ENCODE peak calls at places on chromosomes 11 and 22, in ten cellular contexts. S is cardiac muscle cell; G is DND-41; A is CD8-positive, alpha-beta T cell; K is heart right ventricle; H is fibroblast of lung; E is breast epithelium; M is stomach; F is mammary epithelial cell; C is colonic mucosa. L is an unnamed sample. For H3K4me1, the result is how much of the 10 kb centered on the place peaks cover.

GRCh38 chr22:21051836-21052400 is 6.2 kb downstream of the LRRC74B start:
- DNase-seq in S (no peak), G (no peak), A (no peak), K (no peak), H (peak), E (no peak), M (no peak), F (no peak), C (no peak), L (no peak)

GRCh38 chr11:16881074-16881709 is 133.0 kb downstream of the PLEKHA7 start:
- DNase-seq in S (peak), G (no peak), A (no peak), K (peak), H (peak), E (peak), M (peak), F (peak), C (no peak), L (no peak)

GRCh38 chr11:77294040-77294439 is 7.4 kb downstream of the GDPD4 start:
- DNase-seq in S (no peak), G (no peak), A (no peak), K (no peak), H (no peak), E (no peak), M (no peak), F (no peak), C (no peak), L (no peak)

GRCh38 chr11:93585758-93586157 is 42.6 kb upstream of the SMCO4 start:
- DNase-seq in S (no peak), G (no peak), A (no peak), K (no peak), H (peak), E (no peak), M (peak), F (peak), C (no peak), L (no peak)

GRCh38 chr11:8262552-8263108 is 1.0 kb downstream of the LMO1 start:
- DNase-seq in S (peak), G (no peak), A (no peak), K (no peak), H (peak), E (no peak), M (peak), F (peak), C (no peak), L (no peak)

GRCh38 chr11:20598487-20598886 is 921 bp upstream of the SLC6A5 start:
- DNase-seq in S (no peak), G (no peak), A (no peak), K (no peak), H (no peak), E (no peak), M (no peak), F (no peak), C (no peak), L (no peak)

GRCh38 chr22:37258005-37258790 is 14.1 kb upstream of the RAC2 start:
- DNase-seq in S (no peak), G (no peak), A (no peak), K (no peak), H (no peak), E (no peak), M (no peak), F (no peak), C (no peak), L (no peak)

GRCh38 chr11:108199446-108200321 is 22.8 kb downstream of the NPAT start:
- DNase-seq in S (no peak), G (no peak), A (no peak), K (no peak), H (peak), E (no peak), M (no peak), F (peak), C (no peak), L (no peak)

GRCh38 chr22:46612341-46612903 is 7.8 kb upstream of the GRAMD4 start:
- DNase-seq in S (no peak), G (no peak), A (no peak), K (no peak), H (no peak), E (no peak), M (no peak), F (no peak), C (no peak), L (no peak)

GRCh38 chr11:35190804-35191348 is 51.9 kb downstream of the CD44 start:
- DNase-seq in S (no peak), G (no peak), A (no peak), K (no peak), H (peak), E (no peak), M (no peak), F (no peak), C (no peak), L (no peak)

GRCh38 chr11:34266987-34267386 is 90.8 kb downstream of the ABTB2 start:
- DNase-seq in S (no peak), G (no peak), A (no peak), K (no peak), H (peak), E (peak), M (no peak), F (no peak), C (no peak), L (no peak)

GRCh38 chr11:90251599-90251998 is 28.8 kb upstream of the CHORDC1 start:
- DNase-seq in S (no peak), G (no peak), A (no peak), K (no peak), H (no peak), E (no peak), M (no peak), F (no peak), C (no peak), L (no peak)

GRCh38 chr11:10625982-10626311 is 57.5 kb upstream of the LYVE1 start:
- DNase-seq in S (no peak), G (no peak), A (no peak), K (no peak), H (no peak), E (no peak), M (no peak), F (no peak), C (no peak), L (no peak)

GRCh38 chr11:102010776-102011500 is 36.3 kb upstream of the CFAP300 start:
- DNase-seq in S (peak), G (no peak), A (no peak), K (peak), H (peak), E (peak), M (peak), F (peak), C (peak), L (peak)

GRCh38 chr11:121416909-121417567 is 35.1 kb upstream of the SORL1 start:
- DNase-seq in S (no peak), G (peak), A (peak), K (peak), H (peak), E (peak), M (peak), F (peak), C (peak), L (peak)

GRCh38 chr22:50228366-50228765 is 16.5 kb downstream of the TUBGCP6 start:
- DNase-seq in S (no peak), G (no peak), A (no peak), K (no peak), H (no peak), E (no peak), M (no peak), F (no peak), C (no peak), L (no peak)

GRCh38 chr11:120599816-120600420 is 88.4 kb downstream of the GRIK4 start:
- DNase-seq in S (no peak), G (no peak), A (no peak), K (no peak), H (no peak), E (no peak), M (no peak), F (no peak), C (no peak), L (no peak)

GRCh38 chr11:24781288-24781687 is 284.4 kb downstream of the LUZP2 start:
- DNase-seq in S (peak), G (no peak), A (no peak), K (no peak), H (no peak), E (no peak), M (no peak), F (no peak), C (no peak), L (no peak)

GRCh38 chr11:129573161-129573560 is 197.5 kb downstream of the BARX2 start:
- DNase-seq in S (no peak), G (no peak), A (no peak), K (no peak), H (no peak), E (no peak), M (no peak), F (no peak), C (no peak), L (no peak)
- TF ChIP-seq CTCF in S (no peak), G (no peak), A (no peak), K (no peak), H (no peak), E (no peak), M (no peak), F (no peak), C (no peak), L (no peak)

GRCh38 chr11:86062719-86063118 is 6.2 kb downstream of the PICALM start:
- DNase-seq in S (no peak), G (no peak), A (no peak), K (no peak), H (peak), E (no peak), M (no peak), F (no peak), C (no peak), L (no peak)
- H3K4me1 ChIP-seq in S (under half), G (under half), A (half or more), K (under half), H (under half), E (under half), M (under half), F (under half), C (under half), L (under half)

GRCh38 chr11:44083906-44084305 is 11.6 kb upstream of the EXT2 start:
- DNase-seq in S (no peak), G (no peak), A (no peak), K (no peak), H (no peak), E (no peak), M (no peak), F (no peak), C (no peak), L (no peak)

GRCh38 chr11:44083433-44083832 is 12.0 kb upstream of the EXT2 start:
- DNase-seq in S (no peak), G (no peak), A (no peak), K (no peak), H (no peak), E (no peak), M (no peak), F (no peak), C (no peak), L (no peak)

GRCh38 chr11:44088377-44088776 is 7.1 kb upstream of the EXT2 start:
- DNase-seq in S (no peak), G (no peak), A (no peak), K (no peak), H (no peak), E (no peak), M (no peak), F (no peak), C (no peak), L (no peak)

GRCh38 chr11:44082645-44083044 is 12.8 kb upstream of the EXT2 start:
- DNase-seq in S (no peak), G (no peak), A (no peak), K (no peak), H (no peak), E (no peak), M (no peak), F (no peak), C (no peak), L (no peak)

GRCh38 chr11:44085330-44085729 is 10.1 kb upstream of the EXT2 start:
- DNase-seq in S (no peak), G (no peak), A (no peak), K (no peak), H (no peak), E (no peak), M (no peak), F (no peak), C (no peak), L (no peak)
- TF ChIP-seq CTCF in S (no peak), G (no peak), A (no peak), K (no peak), H (no peak), E (no peak), M (no peak), F (no peak), C (no peak), L (no peak)

DNA sequence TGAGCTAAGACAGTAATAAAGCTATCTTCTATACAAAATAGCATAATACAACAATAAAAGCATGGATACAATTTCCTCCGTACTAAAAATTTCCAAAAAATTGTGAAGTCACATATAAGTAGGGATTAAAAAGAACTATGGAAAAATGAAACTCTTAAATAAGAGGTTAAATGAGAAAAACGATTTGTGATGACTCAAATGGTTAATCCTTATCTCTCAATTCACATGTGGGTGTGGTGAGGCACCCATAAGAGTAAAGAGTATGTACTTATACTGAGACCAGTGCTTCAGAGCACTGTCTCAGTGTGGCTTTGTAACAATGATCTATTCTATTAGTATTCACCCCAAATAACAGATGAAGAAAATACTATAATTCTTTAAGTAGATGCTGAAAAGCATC is 25.0 kb upstream of the CCDC34 start:
- DNase-seq in S (no peak), G (no peak), A (no peak), K (no peak), H (peak), E (no peak), M (no peak), F (no peak), C (no peak), L (no peak)
- H3K4me1 ChIP-seq in S (half or more), G (under half), A (under half), K (under half), H (under half), E (under half), M (under half), F (under half), C (under half), L (under half)

DNA sequence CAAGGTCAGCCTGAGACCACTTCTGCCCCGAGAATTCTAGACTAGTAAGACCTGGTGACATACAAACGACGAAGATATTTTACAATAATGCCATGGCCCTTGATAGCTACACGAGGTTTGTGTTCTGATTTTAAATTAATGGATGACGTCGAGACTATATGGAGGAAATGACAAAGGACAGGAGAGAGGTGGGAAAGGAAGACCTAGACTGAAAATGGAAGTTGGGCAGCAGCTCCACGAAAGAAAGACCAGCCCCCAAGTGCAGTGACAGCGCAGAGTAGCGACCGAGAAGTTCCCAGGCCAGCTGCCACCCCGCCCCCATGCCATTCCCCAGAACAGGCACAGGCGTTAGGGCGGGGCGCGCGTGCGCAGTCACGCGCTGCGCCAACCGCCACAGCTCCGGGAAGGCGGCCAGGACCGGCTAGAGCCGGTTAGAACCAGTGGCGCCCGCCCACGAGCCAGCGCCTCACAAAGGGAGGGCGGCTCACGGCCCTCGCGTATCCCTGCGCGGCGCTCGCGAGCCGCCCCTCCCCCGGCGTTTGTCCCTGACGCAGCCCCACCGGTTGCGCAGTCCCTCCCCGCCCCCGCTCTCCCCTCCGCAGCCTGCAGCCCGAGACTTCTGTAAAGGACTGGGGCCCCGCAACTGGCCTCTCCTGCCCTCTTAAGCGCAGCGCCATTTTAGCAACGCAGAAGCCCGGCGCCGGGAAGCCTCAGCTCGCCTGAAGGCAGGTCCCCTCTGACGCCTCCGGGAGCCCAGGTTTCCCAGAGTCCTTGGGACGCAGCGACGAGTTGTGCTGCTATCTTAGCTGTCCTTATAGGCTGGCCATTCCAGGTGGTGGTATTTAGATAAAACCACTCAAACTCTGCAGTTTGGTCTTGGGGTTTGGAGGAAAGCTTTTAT is 1.5 kb upstream of the MALAT1 start:
- DNase-seq in S (peak), G (peak), A (peak), K (peak), H (peak), E (peak), M (peak), F (peak), C (peak), L (peak)
- TF ChIP-seq CTCF in S (peak), G (peak), A (no peak), K (no peak), H (no peak), E (no peak), M (no peak), F (no peak), C (no peak), L (peak)

GRCh38 chr22:20021196-20022181 is 579 bp downstream of the TANGO2 start:
- DNase-seq in S (peak), G (peak), A (no peak), K (peak), H (peak), E (peak), M (peak), F (no peak), C (peak), L (peak)

GRCh38 chr22:20022231-20023069 is 1.5 kb downstream of the TANGO2 start:
- DNase-seq in S (no peak), G (no peak), A (no peak), K (peak), H (no peak), E (no peak), M (no peak), F (no peak), C (no peak), L (peak)

GRCh38 chr22:20019661-20020532 is 1.0 kb upstream of the TANGO2 start:
- DNase-seq in S (no peak), G (peak), A (no peak), K (no peak), H (no peak), E (no peak), M (no peak), F (no peak), C (no peak), L (peak)

GRCh38 chr22:20023214-20023613 is 2.3 kb downstream of the TANGO2 start:
- DNase-seq in S (no peak), G (no peak), A (no peak), K (no peak), H (no peak), E (no peak), M (no peak), F (no peak), C (no peak), L (peak)

DNA sequence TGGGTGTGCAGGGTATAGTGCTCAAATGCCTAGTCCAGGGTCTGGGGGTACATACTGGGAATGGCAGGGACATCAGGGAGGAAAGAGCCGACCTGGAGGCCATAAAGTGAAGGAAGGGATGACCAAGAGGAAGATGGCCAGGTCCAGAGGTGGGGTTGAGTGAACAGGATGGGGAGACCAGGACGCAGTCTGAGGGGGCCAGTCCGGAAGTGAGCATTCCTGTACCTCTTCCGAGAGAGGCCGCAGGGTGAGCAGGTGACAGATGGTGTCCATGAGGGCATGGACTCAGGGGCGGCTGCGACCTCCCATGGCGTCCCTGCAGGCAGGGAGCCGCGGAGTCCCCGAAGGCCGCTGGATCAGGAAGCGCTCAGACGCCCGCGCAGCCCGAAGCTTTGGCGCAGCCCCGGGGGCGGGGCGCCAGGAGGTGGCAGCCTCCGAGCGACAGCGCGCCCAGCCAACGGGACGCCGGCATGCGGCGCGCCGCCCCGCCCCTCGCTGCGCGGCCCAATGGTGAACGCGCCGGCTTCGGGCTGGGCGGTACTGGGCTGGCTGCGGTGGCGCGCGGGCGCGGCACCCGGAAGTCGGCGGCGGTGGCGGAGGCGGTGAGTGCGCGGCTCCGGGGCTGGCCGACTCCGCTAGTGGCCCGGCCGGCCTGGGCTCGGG is at the start of gene TANGO2:
- DNase-seq in S (peak), G (peak), A (peak), K (peak), H (peak), E (peak), M (peak), F (peak), C (peak), L (peak)
- H3K4me1 ChIP-seq in S (under half), G (under half), A (under half), K (half or more), H (under half), E (under half), M (under half), F (under half), C (under half), L (under half)

GRCh38 chr22:30423959-30424380 is 1.6 kb upstream of the MTFP1 start:
- DNase-seq in S (peak), G (peak), A (peak), K (peak), H (peak), E (peak), M (peak), F (peak), C (peak), L (peak)

GRCh38 chr22:30421695-30422480 is 3.7 kb upstream of the MTFP1 start:
- DNase-seq in S (no peak), G (no peak), A (no peak), K (no peak), H (no peak), E (no peak), M (no peak), F (no peak), C (peak), L (no peak)

GRCh38 chr22:30422481-30423295 is 2.9 kb upstream of the MTFP1 start:
- DNase-seq in S (peak), G (peak), A (peak), K (peak), H (peak), E (peak), M (peak), F (peak), C (peak), L (peak)

GRCh38 chr22:30424471-30425326 is 869 bp upstream of the MTFP1 start:
- DNase-seq in S (peak), G (peak), A (no peak), K (no peak), H (no peak), E (no peak), M (no peak), F (peak), C (peak), L (no peak)

DNA sequence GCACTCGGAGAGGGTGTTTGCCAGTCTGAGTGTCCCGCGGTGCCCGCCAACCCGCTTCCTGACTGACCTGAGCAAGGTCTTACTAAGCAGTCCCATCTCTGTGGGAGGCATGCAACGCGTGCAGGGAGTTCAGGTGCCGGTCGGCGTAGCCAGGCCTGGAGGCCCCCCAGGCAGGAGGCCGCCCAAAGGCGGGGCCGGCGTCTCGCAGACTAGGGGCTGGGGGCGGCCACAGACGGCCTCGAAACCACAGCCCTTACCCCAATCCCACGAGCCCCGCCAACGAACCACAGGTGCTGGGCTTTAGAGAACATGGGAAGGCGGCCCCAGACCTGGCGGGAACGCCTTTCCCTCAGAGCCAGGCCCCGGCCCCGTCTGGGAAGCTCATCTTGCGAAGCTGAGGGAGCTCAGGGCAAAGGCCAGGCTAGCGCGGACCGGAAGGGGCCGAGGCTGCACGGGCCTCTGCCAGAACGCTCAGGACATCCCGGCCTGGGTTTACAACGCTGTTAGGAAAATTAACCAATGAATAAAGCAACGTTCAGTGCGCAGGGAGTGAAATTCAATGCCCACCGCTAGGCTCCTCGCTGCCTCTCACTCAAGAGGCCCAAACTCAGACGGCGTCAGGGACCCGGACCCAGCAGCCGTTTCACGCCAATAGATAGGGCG is 2.1 kb upstream of the MTFP1 start:
- DNase-seq in S (peak), G (peak), A (no peak), K (no peak), H (no peak), E (peak), M (no peak), F (peak), C (no peak), L (peak)
- TF ChIP-seq CTCF in S (peak), G (peak), A (no peak), K (peak), H (no peak), E (peak), M (no peak), F (peak), C (no peak), L (no peak)